ENCODE peak calls at places on chromosomes 12 and 14, in eight cellular contexts. S is A549, D is body of pancreas, V is ovary, L is stomach, Z is testis, N is adrenal gland, Q is transverse colon. O is an unnamed sample.

GRCh38 chr12:94622475-94622874 is 27.9 kb downstream of the TMCC3 start:
- DNase-seq in N (peak), Z (no peak), L (no peak), S (no peak), Q (no peak), V (no peak), D (no peak), O (no peak)

GRCh38 chr12:43882578-43883178 is 46.8 kb downstream of the TMEM117 start:
- DNase-seq in V (no peak), Q (peak), Z (peak), D (peak), N (peak), S (peak), L (no peak), O (no peak)

GRCh38 chr14:92421756-92422155 is 91.8 kb upstream of the RIN3 start:
- DNase-seq in D (no peak), N (no peak), Q (no peak), Z (no peak), L (no peak), V (no peak), S (no peak), O (no peak)

GRCh38 chr12:49583361-49584094 is 15.6 kb upstream of the MCRS1 start:
- DNase-seq in L (no peak), Q (no peak), D (no peak), N (no peak), Z (peak), V (no peak), S (no peak), O (no peak)

GRCh38 chr12:113322353-113322752 is 12.6 kb downstream of the SLC8B1 start:
- DNase-seq in V (no peak), Z (no peak), S (no peak), D (no peak), N (peak), L (no peak), Q (no peak), O (no peak)

GRCh38 chr12:52285172-52285745 is 6.1 kb downstream of the KRT81 start:
- DNase-seq in V (no peak), L (no peak), Q (no peak), D (no peak), Z (no peak), N (no peak), S (peak), O (peak)

GRCh38 chr12:58530421-58531067 is 389.8 kb downstream of the LRIG3 start:
- DNase-seq in Q (no peak), V (no peak), N (no peak), D (no peak), L (no peak), S (no peak), Z (no peak), O (no peak)

GRCh38 chr14:75138492-75138891 is 11.6 kb upstream of the NEK9 start:
- DNase-seq in S (no peak), V (no peak), N (no peak), Z (no peak), D (no peak), L (no peak), Q (no peak), O (no peak)

GRCh38 chr14:94397899-94398479 is 9.6 kb upstream of the SERPINA1 start:
- DNase-seq in D (no peak), Q (no peak), N (no peak), L (no peak), Z (no peak), S (no peak), V (no peak), O (no peak)

GRCh38 chr12:12350868-12351463 is 924 bp upstream of the MANSC1 start:
- DNase-seq in Q (peak), L (no peak), N (no peak), S (no peak), Z (no peak), V (no peak), D (no peak), O (no peak)

GRCh38 chr12:22755629-22756028 is 130.7 kb downstream of the ETNK1 start:
- DNase-seq in S (no peak), Z (no peak), L (no peak), V (no peak), D (no peak), N (no peak), Q (no peak), O (no peak)

GRCh38 chr12:22625671-22626251 is 790 bp downstream of the ETNK1 start:
- DNase-seq in N (peak), Q (peak), Z (peak), L (peak), S (peak), D (peak), V (peak), O (no peak)

GRCh38 chr12:15439459-15439858 is 117.2 kb downstream of the PTPRO start:
- DNase-seq in Z (no peak), Q (no peak), L (no peak), D (no peak), N (no peak), S (no peak), V (no peak), O (no peak)
- TF ChIP-seq POLR2A in Z (no peak), Q (no peak), L (no peak), D (no peak), N (no peak), S (no peak), V (no peak), O (no peak)

DNA sequence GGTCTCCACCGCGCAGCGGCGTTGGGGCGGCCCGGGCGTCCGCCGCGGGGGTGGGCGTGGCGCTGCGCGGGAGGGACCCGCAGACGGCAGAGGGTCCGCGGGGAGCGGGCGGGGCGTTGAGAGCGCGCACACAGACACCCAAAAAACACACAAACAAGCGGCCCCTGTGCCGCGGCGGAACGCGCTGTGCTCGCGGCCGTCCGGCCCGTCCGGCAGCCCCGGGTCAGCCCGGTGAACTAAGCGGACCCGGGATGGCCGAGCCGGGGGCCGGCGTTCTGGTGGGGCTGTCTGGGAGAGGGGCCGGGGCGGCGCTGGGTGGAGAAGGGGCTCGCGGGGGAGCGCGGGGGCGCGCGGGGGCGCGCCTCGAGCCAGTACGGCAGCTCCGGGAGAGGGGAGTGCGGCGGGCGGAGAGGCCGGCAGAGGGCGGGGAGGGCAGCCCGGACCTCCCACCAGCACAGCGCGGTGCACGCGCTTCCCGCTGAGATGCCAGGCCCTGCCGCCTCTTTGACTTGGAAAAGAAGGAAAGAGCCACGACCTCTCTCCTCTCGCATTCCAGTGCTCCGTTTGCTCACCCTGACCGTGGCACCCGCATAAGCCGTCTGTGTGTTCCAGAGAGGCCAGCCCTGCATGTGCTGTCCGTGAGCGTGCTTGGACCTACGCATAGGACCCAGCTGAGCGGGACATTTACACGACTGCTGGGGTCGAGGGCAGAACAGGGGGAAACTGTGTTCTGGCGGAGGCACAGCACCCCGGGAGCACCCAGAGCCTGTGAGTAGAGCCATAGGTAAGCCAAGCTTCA is 10.3 kb downstream of the SLC6A12 start:
- DNase-seq in Q (no peak), L (no peak), V (no peak), S (peak), Z (peak), N (no peak), D (peak), O (no peak)
- H3K4me3 ChIP-seq in Q (no peak), L (peak), V (peak), S (peak), Z (peak), N (peak), D (peak), O (no peak)

DNA sequence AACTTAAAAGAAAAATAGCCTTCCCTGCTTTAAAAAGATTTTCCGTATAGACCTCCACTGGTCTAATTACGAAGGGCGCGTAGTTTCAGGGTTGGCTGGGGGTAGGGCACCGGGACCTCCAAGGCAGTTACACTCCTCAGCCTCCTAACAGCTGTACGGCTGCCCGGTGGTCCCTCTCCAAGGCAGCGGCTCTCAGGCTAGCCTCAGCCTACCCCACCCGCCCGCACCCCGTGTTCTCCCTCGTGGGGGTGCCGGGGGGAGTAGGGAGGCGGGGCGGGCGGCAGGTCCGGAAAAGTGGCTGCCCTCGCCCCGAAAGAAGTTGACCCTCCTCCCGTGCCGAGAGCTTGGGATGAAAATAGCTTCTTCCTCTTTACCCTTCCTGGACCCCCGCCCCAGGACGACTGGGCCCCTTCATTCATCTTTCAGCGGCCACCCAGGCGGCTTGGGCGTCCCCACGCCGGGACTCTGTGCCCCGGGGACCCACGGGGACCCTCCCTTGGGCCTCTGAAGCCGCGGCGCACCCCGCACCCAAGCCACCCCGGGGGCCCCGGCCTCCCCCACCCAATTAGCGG is 991 bp upstream of the RCOR1 start:
- DNase-seq in Z (peak), L (peak), V (peak), D (peak), N (peak), Q (peak), S (no peak), O (peak)
- TF ChIP-seq POLR2A in Z (no peak), L (no peak), V (no peak), D (no peak), N (no peak), Q (no peak), S (peak), O (no peak)

DNA sequence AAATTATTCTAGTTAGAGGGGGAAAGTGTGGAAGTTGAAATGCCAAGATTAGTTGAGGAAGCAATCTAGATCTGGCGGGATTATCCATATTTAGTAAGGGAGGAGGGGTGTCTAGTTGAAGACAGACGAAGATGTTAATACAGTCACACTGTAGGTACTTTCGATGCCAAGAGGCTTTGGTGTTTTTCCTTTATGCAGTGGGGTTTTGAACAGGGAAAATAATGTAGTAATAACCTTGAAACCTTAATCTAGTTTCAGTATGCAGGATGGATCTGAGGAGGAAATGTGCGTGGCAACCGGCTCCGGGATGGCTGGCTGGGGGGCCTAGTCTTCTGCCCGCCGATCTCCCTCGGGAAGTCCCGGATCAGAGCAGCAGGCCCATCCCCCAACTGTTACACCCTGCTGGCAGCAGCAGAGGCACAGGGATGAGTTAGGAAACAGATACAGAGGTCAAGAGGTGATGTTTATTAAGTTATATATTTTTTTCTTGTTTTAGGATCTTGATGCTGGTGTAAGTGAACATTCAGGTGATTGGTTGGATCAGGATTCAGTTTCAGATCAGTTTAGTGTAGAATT is 27.4 kb downstream of the MDM2 start:
- DNase-seq in L (no peak), D (no peak), N (peak), Z (no peak), Q (no peak), V (no peak), S (no peak), O (no peak)
- H3K4me3 ChIP-seq in L (no peak), D (no peak), N (no peak), Z (no peak), Q (no peak), V (no peak), S (no peak), O (no peak)

GRCh38 chr12:100461330-100461973 is 12.2 kb upstream of the NR1H4 start:
- DNase-seq in Z (no peak), L (no peak), Q (no peak), N (no peak), V (no peak), D (no peak), S (no peak), O (no peak)

GRCh38 chr12:100460702-100461101 is 13.0 kb upstream of the NR1H4 start:
- DNase-seq in N (no peak), Z (no peak), V (peak), S (no peak), Q (no peak), D (no peak), L (no peak), O (no peak)

GRCh38 chr12:100468126-100468525 is 5.5 kb upstream of the NR1H4 start:
- DNase-seq in L (no peak), S (no peak), Z (no peak), V (no peak), Q (no peak), D (no peak), N (no peak), O (no peak)

GRCh38 chr12:100464529-100464928 is 9.1 kb upstream of the NR1H4 start:
- DNase-seq in L (no peak), D (no peak), S (no peak), Q (no peak), V (no peak), N (no peak), Z (no peak), O (no peak)
- TF ChIP-seq POLR2A in L (no peak), D (no peak), S (no peak), Q (no peak), V (no peak), N (no peak), Z (no peak), O (no peak)

DNA sequence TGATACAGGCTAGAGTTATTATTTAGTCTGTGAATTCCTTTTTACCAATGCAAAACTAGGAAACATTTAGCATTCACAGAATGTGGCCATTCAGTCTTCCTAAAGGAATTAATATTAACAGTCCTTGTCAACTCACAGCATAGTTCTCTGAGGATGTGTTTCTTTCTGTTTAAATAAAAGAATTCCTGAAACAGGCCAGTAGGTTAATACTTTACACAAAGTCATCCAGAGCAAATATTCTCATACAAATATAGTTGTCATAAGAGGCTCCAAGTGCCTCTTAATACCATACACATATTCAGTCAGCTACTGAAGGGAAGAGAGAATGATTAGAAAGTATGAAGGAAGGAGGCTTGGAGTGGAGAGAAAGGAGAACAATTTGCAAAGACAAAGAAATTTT is 120.1 kb downstream of the LMNTD1 start:
- DNase-seq in L (no peak), D (no peak), V (no peak), Z (no peak), N (no peak), S (no peak), Q (no peak), O (no peak)
- H3K4me3 ChIP-seq in L (no peak), D (no peak), V (no peak), Z (no peak), N (no peak), S (no peak), Q (no peak), O (no peak)

DNA sequence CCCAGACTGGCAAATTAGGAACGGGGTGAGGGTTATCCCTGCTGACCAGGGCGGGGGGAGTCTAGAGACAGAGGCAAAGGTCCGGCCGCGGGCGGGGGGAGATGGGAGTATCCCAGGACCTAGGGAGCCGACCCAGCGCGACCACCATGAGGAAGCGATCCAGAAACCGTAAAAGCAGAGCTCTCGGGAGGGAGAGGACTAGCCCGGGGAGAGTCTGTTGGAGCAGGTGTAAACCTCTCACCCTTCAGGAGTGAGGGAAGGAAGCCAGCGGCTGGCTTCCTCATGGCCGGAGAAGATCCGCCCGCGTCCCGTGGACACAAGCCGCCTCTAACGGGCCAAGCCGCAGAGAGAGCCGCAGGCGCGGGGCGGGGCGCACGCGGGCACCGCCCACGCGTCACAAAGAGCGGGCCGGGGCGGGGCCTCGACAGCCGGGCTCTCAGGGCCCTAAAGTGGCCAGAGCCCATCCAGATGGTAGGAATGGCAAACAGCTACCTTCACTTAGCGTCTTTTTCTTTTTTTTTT is at the start of gene ACRBP:
- DNase-seq in Q (peak), D (peak), S (no peak), Z (peak), V (peak), N (peak), L (peak), O (peak)
- TF ChIP-seq POLR2A in Q (peak), D (no peak), S (no peak), Z (no peak), V (no peak), N (peak), L (no peak), O (no peak)

GRCh38 chr14:48580692-48581091 is 905.3 kb upstream of the MDGA2 start:
- DNase-seq in S (no peak), D (no peak), Q (no peak), Z (no peak), L (no peak), V (no peak), N (no peak), O (no peak)

GRCh38 chr14:48586099-48586498 is 910.7 kb upstream of the MDGA2 start:
- DNase-seq in Z (no peak), V (no peak), N (no peak), D (no peak), S (no peak), Q (no peak), L (no peak), O (no peak)

GRCh38 chr14:48584031-48584430 is 908.6 kb upstream of the MDGA2 start:
- DNase-seq in Q (no peak), V (no peak), Z (no peak), N (no peak), D (no peak), S (no peak), L (no peak), O (no peak)

DNA sequence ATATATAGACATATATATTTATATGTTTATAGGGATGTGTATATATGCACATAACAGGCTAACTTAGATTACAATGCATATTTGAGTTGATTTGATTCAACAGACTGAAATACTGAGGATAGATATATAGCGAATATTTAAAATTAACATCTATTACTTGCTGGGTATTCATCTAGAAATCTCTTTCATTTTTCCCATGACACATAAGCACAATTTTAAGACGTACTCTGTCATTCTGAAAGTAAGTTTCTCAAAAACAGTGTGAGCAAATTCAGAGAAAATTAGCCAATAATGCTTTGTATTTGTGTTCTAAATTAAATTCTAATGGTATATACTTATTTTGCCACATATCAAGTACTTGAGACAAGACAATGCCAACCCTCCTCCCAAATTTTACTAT is 907.5 kb upstream of the MDGA2 start:
- DNase-seq in N (no peak), Z (no peak), S (no peak), Q (no peak), L (no peak), V (no peak), D (no peak), O (no peak)
- H3K4me3 ChIP-seq in N (no peak), Z (no peak), S (no peak), Q (no peak), L (no peak), V (no peak), D (no peak), O (no peak)